ENCODE peak calls at places on chromosome 18, in four cellular contexts. F, H, X and T are unnamed samples.

GRCh38 chr18:73933666-73934065 is 214.0 kb downstream of the FBXO15 start:
- DNase-seq in X (no peak), H (no peak), F (no peak), T (no peak)

GRCh38 chr18:76564117-76564516 is 69.1 kb upstream of the ZNF516 start:
- DNase-seq in X (no peak), F (no peak), H (no peak), T (no peak)

GRCh38 chr18:31042391-31043181 is at the start of gene DSC3:
- DNase-seq in F (no peak), H (no peak), X (peak; percentile 70), T (peak; percentile 13)

GRCh38 chr18:62767321-62767720 is 52.0 kb downstream of the PHLPP1 start:
- DNase-seq in H (no peak), X (no peak), F (no peak), T (no peak)

GRCh38 chr18:21109936-21110666 is 1.5 kb downstream of the ROCK1 start:
- DNase-seq in H (no peak), F (no peak), X (no peak), T (no peak)

GRCh38 chr18:35495821-35496368 is 1.9 kb downstream of the INO80C start:
- DNase-seq in H (no peak), X (no peak), F (no peak), T (no peak)

GRCh38 chr18:11324956-11325873 is 175.8 kb upstream of the PIEZO2 start:
- DNase-seq in X (no peak), F (no peak), H (no peak), T (no peak)

GRCh38 chr18:49768051-49768391 is 45.3 kb downstream of the ACAA2 start:
- DNase-seq in X (peak; percentile 80), H (peak; percentile 33), F (peak; percentile 21), T (no peak)

GRCh38 chr18:75544051-75544481 is 116.6 kb upstream of the SMIM21 start:
- DNase-seq in F (no peak), H (no peak), X (no peak), T (no peak)

GRCh38 chr18:55587341-55588000 is 521 bp downstream of the TCF4 start:
- DNase-seq in F (peak; percentile 25), X (peak; percentile 37), H (peak; percentile 29), T (peak; percentile 27)

GRCh38 chr18:77047803-77048419 is 84.7 kb downstream of the MBP start:
- DNase-seq in H (no peak), F (no peak), X (no peak), T (no peak)

GRCh38 chr18:76518543-76519155 is 23.6 kb upstream of the ZNF516 start:
- DNase-seq in F (peak; percentile 28), X (peak; percentile 59), H (peak; percentile 42), T (peak; percentile 71)

GRCh38 chr18:39806519-39806918 is 2148.5 kb upstream of the PIK3C3 start:
- DNase-seq in H (no peak), X (peak; percentile 10), F (no peak), T (no peak)

GRCh38 chr18:74281639-74282358 is 10.0 kb downstream of the CYB5A start:
- DNase-seq in X (no peak), H (no peak), F (peak; percentile 62), T (no peak)

GRCh38 chr18:29147944-29148343 is 971.0 kb upstream of the CDH2 start:
- DNase-seq in X (peak; percentile 19), F (no peak), H (no peak), T (no peak)

GRCh38 chr18:8505036-8505435 is 104.2 kb upstream of the RAB12 start:
- DNase-seq in X (no peak), H (no peak), F (no peak), T (no peak)

GRCh38 chr18:74699455-74699854 is 101.8 kb downstream of the ZNF407 start:
- DNase-seq in X (no peak), H (no peak), F (no peak), T (no peak)

GRCh38 chr18:60020107-60020925 is 120.5 kb downstream of the PMAIP1 start:
- DNase-seq in H (no peak), X (no peak), F (no peak), T (no peak)

GRCh38 chr18:48694295-48694694 is 155.5 kb downstream of the CTIF start:
- DNase-seq in H (no peak), F (peak; percentile 73), X (no peak), T (no peak)

GRCh38 chr18:8367217-8367988 is 241.8 kb upstream of the RAB12 start:
- DNase-seq in X (peak; percentile 70), H (no peak), F (peak; percentile 35), T (peak; percentile 26)

GRCh38 chr18:382423-382984 is 114.7 kb upstream of the THOC1 start:
- DNase-seq in F (no peak), H (no peak), X (no peak), T (no peak)

GRCh38 chr18:3347286-3347803 is 85.4 kb downstream of the MYL12B start:
- DNase-seq in H (no peak), X (no peak), F (no peak), T (no peak)

GRCh38 chr18:417495-417894 is 83.0 kb downstream of the COLEC12 start:
- DNase-seq in F (no peak), X (no peak), H (no peak), T (no peak)

GRCh38 chr18:38884050-38884449 is 1318.5 kb upstream of the CELF4 start:
- DNase-seq in H (no peak), F (no peak), X (no peak), T (no peak)

GRCh38 chr18:49021433-49022129 is 70.8 kb upstream of the SMAD7 start:
- DNase-seq in X (peak; percentile 93), F (no peak), H (peak; percentile 38), T (no peak)

GRCh38 chr18:845152-845819 is 33.2 kb upstream of the YES1 start:
- DNase-seq in F (no peak), X (no peak), H (no peak), T (no peak)

GRCh38 chr18:34928068-34928753 is 113.0 kb upstream of the MAPRE2 start:
- DNase-seq in F (no peak), H (no peak), X (peak; percentile 23), T (no peak)

GRCh38 chr18:62788891-62789290 is 73.5 kb downstream of the PHLPP1 start:
- DNase-seq in H (no peak), X (peak; percentile 26), F (no peak), T (no peak)

GRCh38 chr18:78602430-78602829 is 377.2 kb upstream of the SALL3 start:
- DNase-seq in H (no peak), F (no peak), X (no peak), T (no peak)

GRCh38 chr18:76371804-76372203 is 123.2 kb downstream of the ZNF516 start:
- DNase-seq in X (no peak), F (no peak), H (no peak), T (peak; percentile 11)

GRCh38 chr18:6565336-6566081 is 150.8 kb upstream of the L3MBTL4 start:
- DNase-seq in F (no peak), H (no peak), X (no peak), T (no peak)

GRCh38 chr18:78512080-78512601 is 467.5 kb upstream of the SALL3 start:
- DNase-seq in X (no peak), F (no peak), H (no peak), T (no peak)

GRCh38 chr18:48902856-48903601 is 47.7 kb downstream of the SMAD7 start:
- DNase-seq in X (no peak), F (peak; percentile 54), H (peak; percentile 60), T (peak; percentile 43)

DNA sequence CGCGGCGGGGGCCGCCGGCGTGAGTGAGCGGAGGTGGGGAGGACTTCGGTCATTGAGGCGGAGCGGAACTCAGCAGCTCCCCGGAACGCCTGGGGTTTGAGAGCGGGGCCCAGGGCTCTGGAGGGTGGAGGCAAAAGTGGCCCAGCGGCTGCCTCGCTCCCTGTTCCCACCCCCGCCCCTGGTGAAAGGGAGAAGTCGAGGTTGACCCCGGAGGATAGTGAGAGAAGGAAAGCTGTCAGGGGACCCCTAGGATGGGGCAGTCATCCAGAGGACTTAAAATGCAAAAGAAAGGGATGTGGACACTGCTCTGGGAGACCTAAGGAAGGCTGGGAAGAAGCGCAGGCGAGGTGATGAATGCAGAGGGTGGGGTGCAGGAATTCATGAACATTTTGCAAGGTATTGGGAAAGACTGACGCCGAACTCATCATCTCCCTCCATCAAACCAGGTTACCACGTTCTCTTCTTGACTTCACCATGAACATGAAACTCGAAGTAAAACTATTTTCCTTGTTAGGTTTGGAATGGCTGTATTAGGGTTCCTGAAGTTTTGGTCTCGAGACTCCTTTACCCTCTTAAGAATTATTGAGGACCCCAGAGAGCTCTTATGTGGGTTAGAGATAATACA is 788 bp downstream of the MALT1 start:
- DNase-seq in F (peak; percentile 17), X (no peak), H (peak; percentile 45), T (peak; percentile 23)
- TF ChIP-seq CTCF in F (no peak), X (no peak), H (no peak), T (no peak)

GRCh38 chr18:33404244-33404873 is 36.2 kb downstream of the CCDC178 start:
- DNase-seq in F (no peak), H (no peak), X (no peak), T (no peak)
- H3K27ac ChIP-seq in F (no peak overlapping the region), H (no peak overlapping the region), X (no peak overlapping the region), T (no peak overlapping the region)

GRCh38 chr18:12857215-12857924 is 26.7 kb downstream of the PTPN2 start:
- DNase-seq in H (no peak), F (no peak), X (no peak), T (no peak)
- TF ChIP-seq CTCF in H (no peak), F (no peak), X (no peak), T (no peak)

DNA sequence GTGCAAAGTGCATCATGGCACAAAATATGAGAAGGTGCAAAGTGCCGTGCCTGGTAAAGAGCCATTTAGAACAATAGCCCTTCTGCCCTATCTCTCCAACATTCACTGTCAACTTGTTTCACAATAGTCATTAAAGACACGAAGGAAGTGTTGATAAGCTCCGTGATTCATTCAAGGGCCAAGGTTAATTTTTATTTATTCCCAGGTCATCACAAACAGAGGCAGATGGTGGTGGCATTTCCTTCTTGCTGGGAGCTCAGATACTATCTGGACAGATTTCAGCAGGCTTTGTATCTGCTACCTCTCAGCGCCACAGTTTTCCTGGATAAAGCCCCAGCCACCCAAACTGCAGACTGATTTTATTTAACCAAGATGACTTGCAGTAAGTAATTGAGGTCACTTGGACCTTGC is 309.3 kb downstream of the ZNF521 start:
- DNase-seq in X (peak; percentile 15), F (no peak), H (no peak), T (no peak)
- H3K27ac ChIP-seq in X (peak overlapping the region; percentile 28), F (no peak overlapping the region), H (no peak overlapping the region), T (no peak overlapping the region)

GRCh38 chr18:36583155-36583745 is 245.6 kb downstream of the TPGS2 start:
- DNase-seq in X (no peak), H (no peak), F (no peak), T (no peak)
- TF ChIP-seq CTCF in X (no peak), H (no peak), F (no peak), T (no peak)

GRCh38 chr18:80210312-80211083 is 36.8 kb downstream of the PARD6G start:
- DNase-seq in X (no peak), F (no peak), H (no peak), T (no peak)
- H3K27ac ChIP-seq in X (no peak overlapping the region), F (no peak overlapping the region), H (no peak overlapping the region), T (no peak overlapping the region)

GRCh38 chr18:9530226-9531009 is 55.1 kb downstream of the RALBP1 start:
- DNase-seq in H (no peak), X (no peak), F (no peak), T (no peak)
- TF ChIP-seq CTCF in H (no peak), X (no peak), F (no peak), T (no peak)

DNA sequence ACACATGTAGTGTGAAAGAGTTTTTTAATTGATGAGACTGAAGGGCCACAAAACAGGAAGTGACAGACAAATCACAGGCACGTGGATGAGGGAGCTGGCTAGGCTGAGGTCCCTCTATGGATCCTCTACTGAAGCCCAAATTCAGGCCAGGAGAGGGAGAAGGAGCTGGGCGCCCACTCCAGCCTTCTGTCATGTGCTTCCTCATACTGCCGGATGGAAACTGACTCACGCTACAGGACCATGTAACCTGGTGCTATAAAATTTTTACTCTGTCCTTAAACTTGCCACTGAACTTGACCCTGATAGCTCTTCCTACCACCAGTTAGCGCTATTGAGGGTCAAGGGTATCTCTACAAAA is 31.3 kb downstream of the PSTPIP2 start:
- DNase-seq in F (no peak), H (no peak), X (no peak), T (no peak)
- H3K27ac ChIP-seq in F (no peak overlapping the region), H (no peak overlapping the region), X (peak overlapping the region; percentile 72), T (no peak overlapping the region)